ENCODE peak calls at places on chromosomes 4 and X, in ten cellular contexts. C, K, F, D, S, N, Q, B, M and Z are unnamed samples.

GRCh38 chr4:169099775-169100180 is 89.7 kb upstream of the CBR4 start:
- DNase-seq in C (peak), K (peak), F (peak), D (no peak), S (no peak), N (no peak), Q (no peak), B (no peak), M (peak), Z (no peak)

GRCh38 chr4:126762651-126763247 is 870.0 kb upstream of the INTU start:
- DNase-seq in C (no peak), K (no peak), F (peak), D (no peak), S (no peak), N (no peak), Q (no peak), B (no peak), M (no peak), Z (no peak)

GRCh38 chr4:1237981-1238675 is 10.8 kb downstream of the CTBP1 start:
- DNase-seq in C (peak), K (no peak), F (no peak), D (no peak), S (no peak), N (peak), Q (no peak), B (no peak), M (no peak), Z (no peak)

GRCh38 chrX:19257001-19257400 is 86.7 kb upstream of the PDHA1 start:
- DNase-seq in C (no peak), K (no peak), F (no peak), D (no peak), S (no peak), N (no peak), Q (no peak), B (no peak), M (no peak), Z (no peak)

GRCh38 chr4:118270492-118270891 is 82.3 kb downstream of the PRSS12 start:
- DNase-seq in C (no peak), K (peak), F (peak), D (peak), S (peak), N (no peak), Q (no peak), B (peak), M (peak), Z (peak)

GRCh38 chrX:71081348-71082148 is 13.4 kb upstream of the SNX12 start:
- DNase-seq in C (no peak), K (peak), F (peak), D (no peak), S (no peak), N (no peak), Q (no peak), B (no peak), M (peak), Z (no peak)

GRCh38 chr4:105060628-105061027 is 86.0 kb upstream of the TET2 start:
- DNase-seq in C (no peak), K (peak), F (no peak), D (peak), S (peak), N (no peak), Q (no peak), B (no peak), M (peak), Z (no peak)

GRCh38 chr4:6180841-6181631 is 19.3 kb downstream of the JAKMIP1 start:
- DNase-seq in C (no peak), K (no peak), F (no peak), D (no peak), S (no peak), N (no peak), Q (no peak), B (no peak), M (no peak), Z (no peak)

GRCh38 chr4:48017108-48017527 is 546 bp downstream of the NIPAL1 start:
- DNase-seq in C (peak), K (peak), F (peak), D (peak), S (peak), N (peak), Q (no peak), B (peak), M (peak), Z (peak)

GRCh38 chr4:140094701-140095420 is 59.1 kb downstream of the MAML3 start:
- DNase-seq in C (peak), K (peak), F (no peak), D (peak), S (no peak), N (peak), Q (peak), B (no peak), M (no peak), Z (no peak)

GRCh38 chr4:113955948-113956347 is 23.5 kb downstream of the ARSJ start:
- DNase-seq in C (no peak), K (no peak), F (no peak), D (no peak), S (no peak), N (no peak), Q (no peak), B (no peak), M (no peak), Z (peak)